ENCODE peak calls at places on chromosome 14, in nine cellular contexts. D is IMR-90, Z is GM23338, Q is neuronal stem cell, H is neural progenitor cell, M is endothelial cell of umbilical vein, Y is A549, B is OCI-LY7, W is PC-3. G is an unnamed sample.

GRCh38 chr14:89466460-89466859 is 49.4 kb upstream of the FOXN3 start:
- DNase-seq in Z (no peak), Y (no peak), D (no peak), H (no peak), M (no peak), W (no peak), Q (no peak), B (no peak), G (no peak)

GRCh38 chr14:68420354-68420753 is 372.5 kb downstream of the ZFP36L1 start:
- DNase-seq in D (no peak), Z (no peak), M (no peak), H (no peak), Q (no peak), Y (no peak), W (no peak), B (no peak), G (no peak)

GRCh38 chr14:58915646-58916045 is 272.8 kb upstream of the DAAM1 start:
- DNase-seq in D (no peak), B (no peak), Y (no peak), H (no peak), Z (no peak), M (no peak), Q (no peak), W (no peak), G (no peak)

GRCh38 chr14:75811862-75812505 is 150.9 kb downstream of the TTLL5 start:
- DNase-seq in H (no peak), D (no peak), Y (no peak), Z (peak), Q (no peak), B (no peak), M (no peak), W (no peak), G (no peak)

GRCh38 chr14:74574706-74575105 is 37.3 kb downstream of the LTBP2 start:
- DNase-seq in B (peak), H (no peak), W (no peak), Z (no peak), Q (no peak), M (no peak), D (peak), Y (no peak), G (no peak)

GRCh38 chr14:33556382-33557121 is 394.3 kb downstream of the EGLN3 start:
- DNase-seq in H (no peak), Z (no peak), D (no peak), W (peak), B (no peak), Q (no peak), M (peak), Y (no peak), G (no peak)

GRCh38 chr14:36346052-36346451 is 25.6 kb upstream of the MBIP start:
- DNase-seq in B (no peak), D (no peak), H (no peak), Q (no peak), Y (no peak), M (no peak), W (no peak), Z (no peak), G (no peak)

GRCh38 chr14:73467377-73467776 is 9.0 kb upstream of the NUMB start:
- DNase-seq in Q (no peak), Y (no peak), D (peak), H (no peak), W (no peak), Z (no peak), B (no peak), M (no peak), G (no peak)

GRCh38 chr14:98949031-98949430 is 323.0 kb downstream of the BCL11B start:
- DNase-seq in D (no peak), Y (no peak), Z (no peak), M (no peak), B (no peak), H (no peak), W (no peak), Q (no peak), G (no peak)

GRCh38 chr14:75295491-75296338 is 17.1 kb downstream of the FOS start:
- DNase-seq in H (peak), Y (peak), M (peak), B (peak), W (peak), Z (peak), Q (peak), D (peak), G (peak)

GRCh38 chr14:59360923-59361794 is 104.0 kb downstream of the GPR135 start:
- DNase-seq in D (peak), Q (no peak), W (peak), B (peak), Y (peak), H (no peak), M (peak), Z (no peak), G (peak)

GRCh38 chr14:86712176-86712575 is 1182.2 kb downstream of the FLRT2 start:
- DNase-seq in Y (no peak), H (no peak), M (no peak), Z (no peak), B (no peak), D (peak), W (no peak), Q (no peak), G (no peak)

GRCh38 chr14:57999471-57999870 is 133.6 kb upstream of the SLC35F4 start:
- DNase-seq in Z (no peak), B (no peak), Y (no peak), Q (no peak), M (no peak), D (no peak), H (no peak), W (no peak), G (no peak)

GRCh38 chr14:24032727-24033418 is 18.9 kb upstream of the CARMIL3 start:
- DNase-seq in D (peak), M (no peak), B (no peak), Q (no peak), W (peak), H (no peak), Y (peak), Z (no peak), G (no peak)

GRCh38 chr14:24063263-24063836 is 8.0 kb upstream of the CPNE6 start:
- DNase-seq in M (no peak), D (no peak), Z (no peak), B (no peak), H (no peak), Y (no peak), W (peak), Q (no peak), G (no peak)

GRCh38 chr14:105335735-105336476 is 21.4 kb downstream of the PACS2 start:
- DNase-seq in M (no peak), Y (no peak), W (no peak), B (no peak), D (no peak), H (no peak), Z (no peak), Q (no peak), G (no peak)

GRCh38 chr14:105710119-105711057 is 184.0 kb downstream of the TMEM121 start:
- DNase-seq in Z (no peak), H (no peak), B (peak), D (no peak), Q (no peak), Y (no peak), W (no peak), M (no peak), G (no peak)

GRCh38 chr14:30559638-30560071 is 697 bp downstream of the G2E3 start:
- DNase-seq in B (peak), W (peak), Z (peak), Y (no peak), H (peak), M (peak), D (peak), Q (peak), G (peak)

GRCh38 chr14:105067140-105067968 is 2.1 kb upstream of the GPR132 start:
- DNase-seq in Z (no peak), H (no peak), Y (no peak), Q (no peak), D (peak), W (peak), M (no peak), B (no peak), G (no peak)

GRCh38 chr14:42429401-42429800 is 822.7 kb downstream of the LRFN5 start:
- DNase-seq in Y (no peak), H (no peak), M (no peak), Z (no peak), W (no peak), B (no peak), Q (no peak), D (no peak), G (no peak)

GRCh38 chr14:68619805-68620574 is 172.9 kb downstream of the ZFP36L1 start:
- DNase-seq in D (peak), W (peak), Z (no peak), H (no peak), Y (peak), B (no peak), Q (no peak), M (no peak), G (peak)

GRCh38 chr14:90487462-90487861 is 90.6 kb downstream of the CALM1 start:
- DNase-seq in M (no peak), Y (no peak), Z (no peak), D (no peak), H (no peak), W (no peak), Q (no peak), B (no peak), G (no peak)

GRCh38 chr14:99968156-99968920 is 96.9 kb upstream of the EVL start:
- DNase-seq in W (peak), Y (no peak), D (peak), H (no peak), Z (no peak), M (no peak), B (no peak), Q (no peak), G (no peak)

GRCh38 chr14:28629328-28630004 is 137.1 kb upstream of the FOXG1 start:
- DNase-seq in Q (no peak), D (no peak), Z (no peak), M (no peak), B (no peak), Y (no peak), H (no peak), W (peak), G (no peak)

GRCh38 chr14:57533214-57533613 is 39.6 kb upstream of the CCDC198 start:
- DNase-seq in D (no peak), Q (peak), B (peak), M (no peak), Y (peak), Z (peak), H (peak), W (peak), G (peak)

GRCh38 chr14:24665440-24665991 is 31.5 kb upstream of the GZMB start:
- DNase-seq in Q (no peak), W (no peak), Z (no peak), B (peak), M (no peak), D (no peak), H (no peak), Y (no peak), G (no peak)

GRCh38 chr14:73025544-73025943 is 1.4 kb downstream of the ZFYVE1 start:
- DNase-seq in Z (peak), B (no peak), M (no peak), W (peak), Y (peak), Q (no peak), D (peak), H (no peak), G (no peak)

GRCh38 chr14:89933002-89933401 is 21.5 kb downstream of the EFCAB11 start:
- DNase-seq in Y (no peak), B (no peak), M (no peak), H (no peak), Q (no peak), Z (no peak), W (no peak), D (no peak), G (no peak)

GRCh38 chr14:100639280-100639679 is 52.1 kb upstream of the BEGAIN start:
- DNase-seq in H (no peak), D (no peak), Q (no peak), M (no peak), B (no peak), W (no peak), Y (no peak), Z (no peak), G (no peak)

GRCh38 chr14:30645600-30645999 is 23.5 kb downstream of the SCFD1 start:
- DNase-seq in H (no peak), W (no peak), Q (no peak), M (no peak), D (no peak), Z (no peak), Y (no peak), B (no peak), G (no peak)

GRCh38 chr14:69818760-69819191 is 21.7 kb upstream of the SLC10A1 start:
- DNase-seq in M (peak), H (peak), W (peak), D (peak), Z (peak), B (peak), Q (peak), Y (peak), G (peak)
- H3K4me2 ChIP-seq in M (no peak), H (peak), W (no peak), D (no peak), Z (no peak), B (no peak), Q (no peak), Y (peak), G (no peak)

DNA sequence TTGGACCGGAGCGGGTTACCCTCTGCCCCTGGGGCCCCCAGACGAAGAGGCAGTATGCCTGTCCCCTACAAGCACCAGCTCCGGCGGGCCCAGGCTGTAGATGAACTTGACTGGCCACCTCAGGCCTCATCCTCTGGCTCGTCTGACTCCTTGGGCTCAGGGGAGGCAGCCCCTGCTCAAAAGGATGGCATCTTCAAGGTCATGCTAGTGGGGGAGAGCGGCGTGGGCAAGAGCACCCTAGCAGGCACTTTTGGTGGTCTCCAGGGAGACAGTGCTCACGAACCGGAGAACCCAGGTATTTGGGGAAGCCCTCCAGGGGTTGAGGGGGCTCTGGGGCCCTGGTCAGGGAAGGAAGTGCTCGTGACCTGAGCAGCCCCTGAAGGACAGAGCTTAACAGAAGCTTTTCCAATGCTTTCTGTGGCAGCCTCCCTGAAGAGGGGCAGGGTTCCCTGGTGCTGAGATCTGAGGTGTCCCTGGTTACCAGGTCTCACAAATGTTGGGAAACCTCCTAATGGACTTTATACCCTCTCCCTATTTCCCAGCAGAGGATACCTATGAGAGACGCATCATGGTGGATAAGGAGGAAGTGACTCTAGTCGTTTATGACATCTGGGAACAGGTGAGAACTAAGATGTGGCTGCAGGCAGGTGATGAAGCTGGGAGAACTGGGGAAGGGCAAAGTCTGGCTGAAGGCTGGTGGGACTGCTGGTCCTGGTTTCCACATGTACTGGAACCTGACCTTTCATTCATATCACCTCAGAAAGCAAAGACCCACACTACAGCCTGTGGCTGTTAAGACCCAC is 1.9 kb downstream of the REM2 start:
- DNase-seq in Y (no peak), M (no peak), W (no peak), H (no peak), D (no peak), B (no peak), Q (no peak), Z (no peak), G (peak)
- H3K4me2 ChIP-seq in Y (no peak), M (no peak), W (no peak), H (no peak), D (no peak), B (peak), Q (no peak), Z (no peak), G (no peak)

GRCh38 chr14:76977793-76978730 is 50.4 kb downstream of the IRF2BPL start:
- DNase-seq in W (no peak), Q (no peak), M (no peak), Y (no peak), Z (no peak), D (peak), B (no peak), H (no peak), G (peak)
- H3K4me2 ChIP-seq in W (no peak), Q (no peak), M (no peak), Y (no peak), Z (no peak), D (no peak), B (no peak), H (no peak), G (no peak)

DNA sequence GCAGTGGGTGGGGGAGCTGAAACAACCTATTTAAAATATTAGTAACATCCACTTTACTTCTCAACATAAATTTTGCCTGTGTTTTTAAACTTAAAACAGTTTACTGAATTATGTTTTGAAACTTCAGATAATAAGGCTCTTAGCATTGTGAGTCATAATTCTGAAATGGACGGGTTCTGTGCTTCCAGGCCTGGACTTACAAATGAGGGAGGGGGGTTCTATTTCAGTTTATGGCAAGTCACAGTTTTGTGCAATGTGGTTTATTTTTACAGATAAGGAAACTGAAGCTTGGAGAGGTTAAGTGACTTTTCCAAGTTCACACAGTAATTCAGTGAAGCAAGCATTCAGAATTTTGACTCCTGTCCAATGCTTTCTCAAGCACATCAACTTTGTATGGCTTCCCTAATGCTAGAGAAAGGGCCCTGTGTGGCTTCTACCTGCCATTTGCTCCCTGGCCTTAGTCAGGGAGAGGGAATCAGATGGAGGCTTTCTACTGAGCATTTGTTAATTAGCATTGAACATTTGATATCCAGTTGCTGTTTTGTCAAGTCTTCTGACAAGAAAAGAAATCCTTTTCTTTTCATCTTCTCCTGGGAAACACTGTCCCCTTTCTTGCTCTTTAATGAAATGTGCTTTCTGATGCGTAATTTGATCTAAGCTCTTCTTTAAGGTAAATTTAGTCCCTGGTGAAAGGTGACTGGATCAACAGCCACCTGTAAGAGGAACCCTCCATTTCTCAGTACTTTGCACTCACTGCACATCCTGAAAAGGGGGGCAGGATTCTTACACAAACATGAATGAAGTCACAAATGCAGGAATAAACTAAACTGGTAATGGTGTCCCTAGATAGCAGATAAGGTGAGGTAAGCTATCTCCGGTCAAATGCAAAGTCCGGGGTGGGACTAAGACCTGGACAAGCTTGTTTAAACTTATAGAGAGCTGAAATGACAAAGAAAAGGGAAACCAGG is 2.5 kb upstream of the SALL2 start:
- DNase-seq in B (peak), M (no peak), D (peak), Q (no peak), Y (no peak), Z (peak), H (no peak), W (peak), G (peak)
- H3K4me2 ChIP-seq in B (peak), M (no peak), D (no peak), Q (no peak), Y (no peak), Z (peak), H (peak), W (peak), G (peak)

DNA sequence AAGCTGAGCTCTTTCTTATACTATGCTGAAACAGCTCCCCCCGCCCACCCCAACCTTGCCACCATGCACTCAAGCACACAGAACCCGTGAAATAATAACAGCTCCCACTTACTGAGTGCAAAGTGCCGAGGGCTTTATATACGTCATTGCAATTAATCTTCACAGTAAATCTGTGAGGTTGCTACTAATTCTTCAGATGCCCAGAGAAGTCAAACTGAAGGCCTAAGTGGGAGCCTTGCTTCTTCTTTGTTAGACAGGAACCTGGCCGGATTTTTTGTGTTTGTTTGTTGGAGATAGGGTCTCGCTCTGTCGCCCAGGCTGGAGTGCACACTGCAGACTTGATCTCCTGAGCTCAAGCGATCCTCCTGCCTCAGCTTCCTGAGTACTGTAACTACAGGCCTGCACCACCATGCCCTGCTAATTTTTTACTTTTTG is 34.0 kb downstream of the VCPKMT start:
- DNase-seq in W (no peak), M (no peak), H (no peak), Z (no peak), Q (no peak), B (peak), D (no peak), Y (no peak), G (no peak)
- H3K4me2 ChIP-seq in W (no peak), M (no peak), H (no peak), Z (no peak), Q (no peak), B (peak), D (no peak), Y (no peak), G (no peak)

GRCh38 chr14:101927859-101928258 is 36.5 kb upstream of the DYNC1H1 start:
- DNase-seq in Y (no peak), W (no peak), D (peak), H (no peak), B (no peak), M (no peak), Z (no peak), Q (no peak), G (peak)
- H3K4me2 ChIP-seq in Y (no peak), W (no peak), D (no peak), H (no peak), B (no peak), M (no peak), Z (no peak), Q (no peak), G (no peak)